ENCODE peak calls at places on chromosomes 16 and 17, in four cellular contexts. I, B, J and P are unnamed samples.

GRCh38 chr17:41532947-41533570 is 5.0 kb upstream of the KRT19 start:
- DNase-seq in J (no peak), I (no peak), B (no peak), P (no peak)

GRCh38 chr16:7268182-7268581 is 64.5 kb upstream of the RBFOX1 start:
- DNase-seq in I (no peak), B (no peak), J (no peak), P (peak; percentile 56)

GRCh38 chr16:69711115-69711740 is 15.1 kb downstream of the NQO1 start:
- DNase-seq in B (no peak), J (peak; percentile 83), I (no peak), P (no peak)

GRCh38 chr16:25896412-25896811 is 204.7 kb downstream of the HS3ST4 start:
- DNase-seq in J (no peak), I (no peak), B (no peak), P (no peak)

GRCh38 chr16:15041260-15042011 is 14.4 kb downstream of the NTAN1 start:
- DNase-seq in I (no peak), J (peak; percentile 64), B (peak; percentile 32), P (no peak)

GRCh38 chr17:2076461-2076984 is 21.6 kb downstream of the HIC1 start:
- DNase-seq in J (no peak), I (no peak), B (no peak), P (no peak)

GRCh38 chr17:71187145-71187878 is 933.5 kb upstream of the SOX9 start:
- DNase-seq in J (no peak), B (no peak), I (no peak), P (no peak)

GRCh38 chr17:67862614-67863217 is 37.4 kb downstream of the BPTF start:
- DNase-seq in J (no peak), B (no peak), I (no peak), P (no peak)

GRCh38 chr17:67105213-67105612 is 60.9 kb downstream of the CACNG1 start:
- DNase-seq in J (peak; percentile 68), B (no peak), I (no peak), P (no peak)

GRCh38 chr17:67386965-67387551 is 10.0 kb downstream of the PITPNC1 start:
- DNase-seq in J (peak; percentile 70), B (peak; percentile 79), I (no peak), P (peak; percentile 76)

GRCh38 chr17:15273141-15273793 is 8.1 kb upstream of the PMP22 start:
- DNase-seq in B (no peak), J (peak; percentile 79), I (peak; percentile 42), P (no peak)

GRCh38 chr17:19331134-19331533 is 31.4 kb downstream of the B9D1 start:
- DNase-seq in B (no peak), I (no peak), J (peak; percentile 72), P (no peak)

GRCh38 chr17:17926036-17926435 is 46.2 kb downstream of the TOM1L2 start:
- DNase-seq in J (no peak), I (no peak), B (no peak), P (no peak)

GRCh38 chr17:76537288-76537577 is 276 bp downstream of the CYGB start:
- DNase-seq in J (peak; percentile 60), B (peak; percentile 44), I (no peak), P (no peak)

GRCh38 chr16:84955427-84955826 is 55.9 kb downstream of the ZDHHC7 start:
- DNase-seq in J (no peak), B (no peak), I (no peak), P (no peak)

GRCh38 chr17:17349724-17350106 is 46.5 kb downstream of the NT5M start:
- DNase-seq in I (no peak), J (no peak), B (no peak), P (no peak)

GRCh38 chr16:85168732-85169256 is 56.5 kb upstream of the CIBAR2 start:
- DNase-seq in J (peak; percentile 59), I (no peak), B (peak; percentile 61), P (peak; percentile 79)

GRCh38 chr16:2236362-2237075 is at the start of gene DNASE1L2:
- DNase-seq in J (peak; percentile 21), I (no peak), B (peak; percentile 66), P (peak; percentile 74)

GRCh38 chr16:457732-458400 is 32.4 kb downstream of the RAB11FIP3 start:
- DNase-seq in B (no peak), J (peak; percentile 61), I (peak; percentile 40), P (no peak)

GRCh38 chr17:30554839-30555751 is 77.9 kb downstream of the GOSR1 start:
- DNase-seq in B (peak; percentile 74), J (peak; percentile 42), I (peak; percentile 19), P (no peak)

GRCh38 chr16:47667956-47668355 is 206.8 kb downstream of the PHKB start:
- DNase-seq in B (no peak), I (no peak), J (no peak), P (no peak)

GRCh38 chr17:194844-195602 is 13.6 kb upstream of the DOC2B start:
- DNase-seq in J (no peak), I (no peak), B (no peak), P (no peak)

GRCh38 chr17:63445571-63446217 is 412 bp downstream of the CYB561 start:
- DNase-seq in I (no peak), J (peak; percentile 38), B (peak; percentile 76), P (peak; percentile 57)

GRCh38 chr17:77842148-77842905 is 116.2 kb upstream of the TNRC6C start:
- DNase-seq in B (peak; percentile 8), I (no peak), J (peak; percentile 32), P (no peak)

GRCh38 chr16:52470601-52471000 is 76.3 kb downstream of the TOX3 start:
- DNase-seq in B (no peak), J (no peak), I (no peak), P (no peak)

GRCh38 chr17:65785109-65785508 is 223.7 kb upstream of the AXIN2 start:
- DNase-seq in I (peak; percentile 52), J (peak; percentile 97), B (no peak), P (no peak)

GRCh38 chr17:19387921-19388521 is 1.0 kb upstream of the MFAP4 start:
- DNase-seq in J (no peak), B (no peak), I (no peak), P (no peak)